ENCODE peak calls at places on chromosomes 12 and 14, in four cellular contexts. L is GM12878, E is IMR-90, T is K562. D is an unnamed sample.

GRCh38 chr12:29088611-29089219 is 60.4 kb upstream of the FAR2 start:
- DNase-seq in L (no peak), E (peak; percentile 16), T (no peak), D (peak; percentile 1)

GRCh38 chr12:130656411-130656810 is 59.7 kb downstream of the RIMBP2 start:
- DNase-seq in L (no peak), E (no peak), T (no peak), D (no peak)

GRCh38 chr14:68771631-68772030 is 21.2 kb downstream of the ZFP36L1 start:
- DNase-seq in L (no peak), E (no peak), T (no peak), D (no peak)

GRCh38 chr14:75229576-75229922 is 49.1 kb upstream of the FOS start:
- DNase-seq in L (no peak), E (no peak), T (no peak), D (no peak)

GRCh38 chr12:22691319-22691718 is 66.3 kb downstream of the ETNK1 start:
- DNase-seq in L (no peak), E (no peak), T (no peak), D (no peak)

GRCh38 chr12:67690656-67691055 is 42.1 kb downstream of the DYRK2 start:
- DNase-seq in L (no peak), E (no peak), T (no peak), D (no peak)

GRCh38 chr12:92827836-92828431 is 101.2 kb downstream of the EEA1 start:
- DNase-seq in L (peak; percentile 12), E (peak; percentile 49), T (peak; percentile 15), D (peak; percentile 46)

GRCh38 chr12:121776190-121777098 is 17.0 kb downstream of the RHOF start:
- DNase-seq in L (no peak), E (peak; percentile 44), T (peak; percentile 85), D (no peak)

GRCh38 chr12:6534914-6535696 is 788 bp downstream of the GAPDH start:
- DNase-seq in L (no peak), E (peak; percentile 69), T (peak; percentile 73), D (peak; percentile 22)

GRCh38 chr12:114439306-114439705 is 33.4 kb upstream of the TBX5 start:
- DNase-seq in L (no peak), E (no peak), T (no peak), D (no peak)

GRCh38 chr12:47715393-47715876 is 9.6 kb upstream of the RPAP3 start:
- DNase-seq in L (no peak), E (peak; percentile 71), T (peak; percentile 63), D (peak; percentile 76)

GRCh38 chr12:13472690-13473089 is 276.2 kb downstream of the EMP1 start:
- DNase-seq in L (peak; percentile 65), E (peak; percentile 3), T (no peak), D (no peak)

GRCh38 chr12:68932701-68933563 is at the start of gene CPM:
- DNase-seq in L (no peak), E (peak; percentile 25), T (peak; percentile 87), D (no peak)

GRCh38 chr12:129564768-129565167 is 339.1 kb downstream of the TMEM132D start:
- DNase-seq in L (peak; percentile 63), E (no peak), T (no peak), D (no peak)

GRCh38 chr12:7112041-7112440 is 3.0 kb upstream of the C1RL start:
- DNase-seq in L (no peak), E (no peak), T (no peak), D (no peak)

GRCh38 chr14:106556665-106557289 is 1030.4 kb downstream of the TMEM121 start:
- DNase-seq in L (no peak), E (no peak), T (peak; percentile 33), D (peak; percentile 27)

GRCh38 chr12:84842406-84843013 is 70.1 kb downstream of the SLC6A15 start:
- DNase-seq in L (no peak), E (peak; percentile 51), T (peak; percentile 8), D (peak; percentile 16)

GRCh38 chr14:105030836-105031396 is 10.0 kb upstream of the CDCA4 start:
- DNase-seq in L (no peak), E (no peak), T (no peak), D (no peak)
- TF ChIP-seq MXI1 in L (no peak), E (no peak), T (no peak), D (no peak)

GRCh38 chr12:112978163-112979081 is at the start of gene OAS2:
- DNase-seq in L (peak; percentile 94), E (peak; percentile 48), T (no peak), D (peak; percentile 12)
- TF ChIP-seq POLR2A in L (peak; percentile 88), E (no peak), T (no peak), D (no peak)

GRCh38 chr12:42140901-42141300 is 3.8 kb downstream of the GXYLT1 start:
- DNase-seq in L (no peak), E (peak; percentile 53), T (no peak), D (peak; percentile 81)
- TF ChIP-seq MXI1 in L (no peak), E (no peak), T (no peak), D (no peak)

GRCh38 chr12:98579835-98580234 is 13.7 kb upstream of the SLC25A3 start:
- DNase-seq in L (no peak), E (no peak), T (no peak), D (no peak)
- TF ChIP-seq POLR2A in L (no peak), E (no peak), T (no peak), D (no peak)

GRCh38 chr14:88533203-88533602 is 21.6 kb downstream of the PTPN21 start:
- DNase-seq in L (no peak), E (peak; percentile 65), T (no peak), D (no peak)
- TF ChIP-seq MXI1 in L (no peak), E (no peak), T (no peak), D (no peak)

DNA sequence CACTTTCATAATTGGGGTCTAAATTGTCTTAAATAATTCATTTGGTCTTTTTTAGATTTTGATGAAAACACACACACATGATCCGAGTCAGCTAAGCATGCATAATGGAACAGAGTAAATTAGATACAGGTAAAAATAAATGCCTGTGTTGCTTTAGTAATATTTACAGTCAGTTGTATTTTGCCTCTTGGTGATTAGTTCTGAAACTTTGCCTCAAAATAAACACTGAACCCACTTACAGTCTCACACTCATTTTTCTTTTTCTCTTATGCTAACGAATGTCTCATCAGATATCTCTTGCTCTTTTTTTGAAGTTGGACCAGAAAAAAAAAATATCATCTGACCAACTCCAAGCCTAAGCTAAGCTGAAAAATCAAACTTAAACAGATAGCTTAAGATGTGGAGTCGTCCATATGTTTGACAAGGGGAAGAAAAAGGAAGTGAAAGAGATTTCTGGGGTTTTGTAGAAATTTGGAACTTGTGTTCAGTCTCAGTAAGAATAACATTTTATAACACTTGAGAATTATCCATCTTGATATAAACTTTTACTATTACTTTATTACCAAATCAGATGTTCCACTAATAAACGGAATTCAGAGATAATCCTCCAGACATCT is 592.5 kb downstream of the RPL10L start:
- DNase-seq in L (peak; percentile 9), E (no peak), T (no peak), D (no peak)
- TF ChIP-seq POLR2A in L (no peak), E (no peak), T (no peak), D (no peak)

GRCh38 chr14:65502676-65503124 is 90.2 kb downstream of the FUT8 start:
- DNase-seq in L (peak; percentile 62), E (peak; percentile 78), T (no peak), D (no peak)
- TF ChIP-seq MXI1 in L (no peak), E (no peak), T (no peak), D (no peak)

GRCh38 chr14:92516966-92517350 is 3.4 kb downstream of the RIN3 start:
- DNase-seq in L (no peak), E (no peak), T (no peak), D (no peak)
- TF ChIP-seq POLR2A in L (no peak), E (no peak), T (no peak), D (no peak)

GRCh38 chr14:52067873-52068740 is 752 bp downstream of the NID2 start:
- DNase-seq in L (no peak), E (peak; percentile 51), T (no peak), D (no peak)
- TF ChIP-seq MXI1 in L (no peak), E (peak; percentile 28), T (no peak), D (no peak)

DNA sequence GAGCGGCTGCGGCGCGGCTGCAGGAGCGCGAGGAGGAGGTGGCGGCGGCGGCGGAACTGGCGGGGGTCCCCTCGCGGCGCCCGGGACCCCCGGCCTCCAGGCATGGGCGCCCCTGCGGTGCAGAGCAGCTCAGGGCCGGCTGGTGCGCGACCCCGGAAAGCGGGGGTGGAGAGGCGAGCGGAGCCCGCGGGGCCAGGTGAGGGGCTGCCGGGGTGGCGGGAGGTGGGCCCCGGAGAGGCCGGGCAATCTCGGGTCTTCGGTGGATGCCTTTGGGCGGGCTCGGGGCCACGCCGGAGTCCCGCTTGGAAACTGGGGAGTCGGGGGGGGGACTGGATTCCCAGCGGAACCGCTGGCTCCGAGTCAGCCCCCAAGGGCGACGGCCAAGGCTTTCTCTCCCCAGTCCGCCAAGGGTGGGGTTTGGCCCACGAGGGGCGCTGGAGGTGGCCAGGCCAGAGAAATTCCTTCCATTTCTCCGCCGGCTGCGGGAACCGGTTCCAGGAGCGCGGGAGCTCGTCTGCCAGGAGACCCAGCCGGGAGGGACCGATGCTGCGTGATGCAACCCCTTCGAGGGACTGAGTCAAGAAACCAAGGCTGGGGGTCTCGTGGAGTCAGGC is 13.9 kb upstream of the NR4A1 start:
- DNase-seq in L (no peak), E (peak; percentile 46), T (peak; percentile 57), D (no peak)
- TF ChIP-seq POLR2A in L (no peak), E (peak; percentile 82), T (no peak), D (no peak)

D was measured in HepG2.